ENCODE peak calls at places on chromosomes 2 and 18, in five cellular contexts. D is CD4-positive, CD25-positive, alpha-beta regulatory T cell; E is cardiac muscle cell; P is fibroblast of lung; F is CD8-positive, alpha-beta memory T cell. Q is an unnamed sample.
A peak's percentile ranks its signal among the peaks of the same experiment; 100 is the strongest.

GRCh38 chr2:60849165-60849564 is 32.2 kb upstream of the REL start:
- DNase-seq in P (peak; percentile 5), F (no peak), E (peak; percentile 54), D (no peak), Q (no peak)

GRCh38 chr18:46310258-46310657 is 206.1 kb downstream of the HAUS1 start:
- DNase-seq in F (no peak), E (no peak), P (no peak), D (no peak), Q (no peak)

GRCh38 chr18:62334110-62334509 is 9.0 kb downstream of the TNFRSF11A start:
- DNase-seq in E (peak; percentile 35), P (peak; percentile 60), F (no peak), D (no peak), Q (no peak)

GRCh38 chr2:121187922-121188411 is 97.0 kb downstream of the TFCP2L1 start:
- DNase-seq in P (no peak), D (no peak), F (no peak), E (no peak), Q (no peak)

GRCh38 chr2:233439191-233439590 is 84.9 kb downstream of the DGKD start:
- DNase-seq in P (peak; percentile 49), F (no peak), E (peak; percentile 86), D (no peak), Q (no peak)

GRCh38 chr18:11154369-11154982 is 5.1 kb upstream of the PIEZO2 start:
- DNase-seq in D (no peak), P (peak; percentile 51), F (no peak), E (peak; percentile 80), Q (no peak)

GRCh38 chr2:12504443-12504842 is 212.3 kb upstream of the TRIB2 start:
- DNase-seq in P (peak; percentile 62), D (no peak), E (no peak), F (no peak), Q (no peak)

GRCh38 chr2:177143444-177143843 is 69.2 kb upstream of the HNRNPA3 start:
- DNase-seq in D (no peak), P (peak; percentile 60), E (peak; percentile 54), F (no peak), Q (peak; percentile 10)

GRCh38 chr2:43158259-43158880 is 68.0 kb downstream of the ZFP36L2 start:
- DNase-seq in P (peak; percentile 78), D (no peak), E (peak; percentile 86), F (no peak), Q (no peak)

GRCh38 chr2:71000780-71001591 is 6.3 kb upstream of the TEX261 start:
- DNase-seq in F (peak; percentile 74), E (peak; percentile 76), P (peak; percentile 45), D (peak; percentile 80), Q (peak; percentile 87)

GRCh38 chr2:12555012-12555645 is 161.6 kb upstream of the TRIB2 start:
- DNase-seq in E (peak; percentile 58), F (no peak), D (peak; percentile 17), P (peak; percentile 83), Q (no peak)

GRCh38 chr2:212181646-212182045 is 357.0 kb downstream of the ERBB4 start:
- DNase-seq in P (peak; percentile 67), F (no peak), D (no peak), E (no peak), Q (no peak)

GRCh38 chr2:205684871-205685313 is 2.6 kb downstream of the NRP2 start:
- DNase-seq in E (peak; percentile 41), D (no peak), P (peak; percentile 65), F (no peak), Q (no peak)

GRCh38 chr18:57837917-57838548 is 34.9 kb upstream of the ATP8B1 start:
- DNase-seq in D (no peak), F (no peak), E (peak; percentile 54), P (peak; percentile 70), Q (no peak)

DNA sequence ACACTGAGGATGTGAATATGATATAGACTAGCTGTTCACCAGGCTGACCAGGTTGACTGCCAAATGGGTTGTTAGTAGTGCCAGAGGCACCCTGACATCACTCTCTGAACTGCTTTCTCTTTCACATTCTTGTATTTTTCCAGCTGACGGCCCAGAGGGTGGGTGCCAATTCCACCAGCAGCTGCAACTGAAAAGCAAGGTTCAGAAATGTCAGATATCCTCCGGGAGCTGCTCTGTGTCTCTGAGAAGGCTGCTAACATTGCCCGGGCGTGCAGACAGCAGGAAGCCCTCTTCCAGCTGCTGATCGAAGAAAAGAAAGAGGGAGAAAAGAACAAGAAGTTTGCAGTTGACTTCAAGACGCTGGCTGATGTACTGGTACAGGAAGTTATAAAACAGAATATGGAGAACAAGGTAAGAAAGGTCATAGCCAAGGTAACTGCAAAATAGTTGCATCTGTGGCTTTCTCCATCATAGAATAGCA is 16.5 kb downstream of the INPP1 start:
- DNase-seq in D (peak; percentile 59), E (peak; percentile 81), F (peak; percentile 55), P (peak; percentile 73), Q (peak; percentile 99)
- H3K27ac ChIP-seq in D (peak overlapping the region; percentile 71), E (no peak overlapping the region), F (peak overlapping the region; percentile 45), P (no peak overlapping the region), Q (peak overlapping the region; percentile 27)

GRCh38 chr2:113906647-113907046 is 16.8 kb downstream of the ACTR3 start:
- DNase-seq in D (no peak), P (no peak), F (no peak), E (no peak), Q (no peak)

GRCh38 chr2:113907297-113907696 is 17.4 kb downstream of the ACTR3 start:
- DNase-seq in P (no peak), D (no peak), E (no peak), F (no peak), Q (no peak)

GRCh38 chr2:113899166-113899565 is 9.3 kb downstream of the ACTR3 start:
- DNase-seq in F (no peak), D (no peak), E (no peak), P (no peak), Q (no peak)

GRCh38 chr2:113896791-113897190 is 6.9 kb downstream of the ACTR3 start:
- DNase-seq in P (no peak), E (peak; percentile 55), D (no peak), F (no peak), Q (no peak)

DNA sequence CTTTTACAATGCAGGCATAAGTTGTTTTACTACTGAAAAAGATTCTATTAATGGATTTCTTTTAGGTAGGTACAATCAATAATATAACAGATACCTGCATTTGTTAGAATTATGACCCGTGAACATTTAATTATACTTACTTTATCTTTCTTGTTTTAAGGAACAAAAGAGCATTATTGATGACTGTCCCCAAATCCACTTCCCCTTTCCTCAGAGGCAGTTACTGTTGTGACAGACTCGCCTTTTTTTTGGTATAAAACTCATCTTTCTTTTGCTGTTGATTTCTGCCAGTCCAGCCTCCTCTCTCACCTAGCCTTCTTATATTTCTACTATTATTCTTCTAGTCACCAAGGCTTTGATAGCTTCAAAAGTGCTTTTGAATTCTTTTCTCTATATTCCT is 12.1 kb downstream of the ACTR3 start:
- DNase-seq in P (no peak), E (no peak), F (no peak), D (no peak), Q (no peak)
- H3K36me3 ChIP-seq in P (no peaks in the 10 kb centered on the region), E (no peaks in the 10 kb centered on the region), F (no peaks in the 10 kb centered on the region), D (peaks cover 11% of the 10 kb centered on the region), Q (peaks cover 3% of the 10 kb centered on the region)

DNA sequence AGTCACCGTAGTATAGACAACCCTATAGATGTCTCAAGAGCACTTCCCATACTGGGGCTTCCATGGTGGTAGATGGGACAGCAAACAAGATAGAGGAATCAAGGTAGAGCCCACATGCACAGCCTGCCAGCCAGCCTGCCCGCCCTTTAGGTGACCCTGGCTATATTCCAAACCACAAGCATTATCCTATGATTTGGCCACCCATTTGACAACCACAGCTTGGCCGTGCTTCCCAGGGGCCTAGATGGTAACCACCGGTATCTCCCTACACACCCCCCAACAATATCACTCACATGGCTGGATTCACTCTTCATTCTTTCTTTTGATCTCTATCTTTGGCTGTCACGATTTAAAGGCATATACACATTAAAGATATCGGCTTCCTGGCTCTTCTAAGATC is 85.3 kb downstream of the CDK15 start:
- DNase-seq in E (no peak), D (no peak), P (no peak), F (no peak), Q (peak; percentile 55)
- H3K4me1 ChIP-seq in E (peaks cover 13% of the 10 kb centered on the region), D (no peaks in the 10 kb centered on the region), P (peaks cover 8% of the 10 kb centered on the region), F (no peaks in the 10 kb centered on the region), Q (no peaks in the 10 kb centered on the region)

GRCh38 chr18:50836521-50836957 is 16.7 kb upstream of the MRO start:
- DNase-seq in F (no peak), P (peak; percentile 94), E (peak; percentile 68), D (no peak), Q (no peak)
- H3K27ac ChIP-seq in F (no peak overlapping the region), P (no peak overlapping the region), E (no peak overlapping the region), D (no peak overlapping the region), Q (no peak overlapping the region)

GRCh38 chr18:75154997-75155396 is 53.9 kb downstream of the PTGR3 start:
- DNase-seq in F (no peak), E (no peak), D (no peak), P (no peak), Q (no peak)

GRCh38 chr18:75157359-75157758 is 51.6 kb downstream of the PTGR3 start:
- DNase-seq in E (no peak), D (no peak), F (no peak), P (no peak), Q (no peak)

GRCh38 chr18:75157851-75158250 is 51.1 kb downstream of the PTGR3 start:
- DNase-seq in D (no peak), P (no peak), E (no peak), F (no peak), Q (no peak)

GRCh38 chr18:75156831-75157230 is 52.1 kb downstream of the PTGR3 start:
- DNase-seq in F (no peak), P (no peak), E (no peak), D (no peak), Q (no peak)

GRCh38 chr18:75156139-75156750 is 52.7 kb downstream of the PTGR3 start:
- DNase-seq in F (no peak), P (no peak), D (no peak), E (no peak), Q (no peak)
- H3K36me3 ChIP-seq in F (no peaks in the 10 kb centered on the region), P (no peaks in the 10 kb centered on the region), D (no peaks in the 10 kb centered on the region), E (no peaks in the 10 kb centered on the region), Q (no peaks in the 10 kb centered on the region)

DNA sequence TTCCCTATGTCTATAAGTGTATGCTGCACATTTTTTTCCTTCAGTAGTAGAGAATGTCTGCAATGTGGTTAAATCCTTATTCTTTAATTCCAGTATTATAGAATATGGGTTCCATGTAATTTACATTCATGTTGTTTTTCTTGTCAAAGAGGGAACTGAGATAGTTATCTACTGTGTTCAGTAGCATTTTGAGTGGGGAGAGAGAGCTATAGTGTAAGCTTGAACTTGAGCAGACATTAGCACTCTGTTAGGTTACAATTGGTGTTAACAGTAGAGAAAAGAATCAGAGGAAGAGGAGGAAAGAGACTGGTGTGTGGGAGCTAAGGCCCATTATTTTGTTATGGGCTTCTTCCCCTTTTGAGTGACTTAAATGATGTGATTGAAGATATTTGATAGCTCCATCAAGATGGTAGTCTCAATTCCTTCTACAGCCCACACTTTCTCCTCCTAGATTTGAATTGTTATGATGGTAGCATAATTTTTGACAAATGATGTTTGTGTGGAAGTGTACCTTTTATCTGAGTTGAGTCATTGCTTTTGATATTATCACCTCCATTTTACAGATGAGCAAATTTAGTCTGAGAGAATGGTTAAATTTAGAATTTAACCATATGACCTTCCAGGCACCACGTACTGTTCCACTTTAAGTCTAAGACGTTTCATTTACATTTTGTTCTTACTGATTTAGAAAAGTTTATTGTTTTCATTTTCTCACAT is 71.3 kb downstream of the FMNL2 start:
- DNase-seq in F (no peak), E (no peak), P (no peak), D (no peak), Q (no peak)
- H3K4me1 ChIP-seq in F (no peaks in the 10 kb centered on the region), E (peaks cover 17% of the 10 kb centered on the region), P (peaks cover 7% of the 10 kb centered on the region), D (no peaks in the 10 kb centered on the region), Q (peaks cover 5% of the 10 kb centered on the region)

DNA sequence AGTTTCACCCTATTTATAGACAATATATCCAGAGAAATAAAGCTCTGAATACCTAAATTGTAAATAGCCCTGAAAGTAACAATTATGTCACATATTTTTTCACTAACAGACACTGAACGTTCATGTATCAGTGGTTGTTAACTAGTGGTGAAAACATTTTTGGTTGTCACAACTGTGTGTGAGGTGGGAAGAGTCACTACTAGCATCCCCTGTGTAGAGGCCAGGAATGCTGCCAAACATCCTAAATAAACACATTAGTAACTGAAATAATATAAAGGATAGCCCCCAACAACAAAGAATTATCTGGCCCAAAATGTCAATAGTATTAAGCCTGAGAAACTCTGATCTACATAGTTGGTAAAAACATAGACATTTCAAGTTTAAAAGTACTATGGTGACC is 64.5 kb downstream of the ROCK1 start:
- DNase-seq in F (no peak), D (no peak), E (no peak), P (no peak), Q (no peak)
- H3K27ac ChIP-seq in F (no peak overlapping the region), D (no peak overlapping the region), E (no peak overlapping the region), P (no peak overlapping the region), Q (no peak overlapping the region)

Q was measured in SJCRH30.